ENCODE peak calls at places on chromosomes 7 and 10, in six cellular contexts. G, Q, R, W, I and C are unnamed samples.

GRCh38 chr7:134290286-134290685 is 26.4 kb downstream of the SLC35B4 start:
- DNase-seq in G (no peak), Q (no peak), R (no peak), W (peak), I (peak), C (no peak)

GRCh38 chr7:96236198-96237039 is 85.5 kb downstream of the SLC25A13 start:
- DNase-seq in G (peak), Q (no peak), R (no peak), W (peak), I (peak), C (no peak)

GRCh38 chr7:6436385-6436685 is 11.4 kb downstream of the DAGLB start:
- DNase-seq in G (no peak), Q (no peak), R (peak), W (no peak), I (no peak), C (no peak)

GRCh38 chr10:32142646-32143045 is 86.4 kb upstream of the KIF5B start:
- DNase-seq in G (no peak), Q (no peak), R (no peak), W (peak), I (no peak), C (no peak)

GRCh38 chr7:29606287-29606721 is 42.7 kb downstream of the PRR15 start:
- DNase-seq in G (no peak), Q (no peak), R (no peak), W (peak), I (peak), C (no peak)

GRCh38 chr7:2096692-2097380 is 135.9 kb downstream of the MAD1L1 start:
- DNase-seq in G (no peak), Q (no peak), R (no peak), W (no peak), I (no peak), C (no peak)

GRCh38 chr7:22675917-22676343 is 51.1 kb upstream of the IL6 start:
- DNase-seq in G (no peak), Q (no peak), R (peak), W (peak), I (peak), C (no peak)

GRCh38 chr10:26780793-26781601 is 79.8 kb downstream of the ABI1 start:
- DNase-seq in G (peak), Q (peak), R (no peak), W (peak), I (peak), C (no peak)

GRCh38 chr10:80462277-80462985 is 8.3 kb downstream of the TSPAN14 start:
- DNase-seq in G (no peak), Q (no peak), R (no peak), W (no peak), I (no peak), C (no peak)

GRCh38 chr7:101410743-101411476 is 48.2 kb downstream of the COL26A1 start:
- DNase-seq in G (peak), Q (no peak), R (peak), W (no peak), I (peak), C (no peak)

GRCh38 chr10:1595242-1595600 is 142.1 kb downstream of the ADARB2 start:
- DNase-seq in G (no peak), Q (no peak), R (no peak), W (no peak), I (no peak), C (no peak)

GRCh38 chr7:3399858-3400257 is 98.8 kb downstream of the SDK1 start:
- DNase-seq in G (peak), Q (peak), R (no peak), W (peak), I (peak), C (no peak)

GRCh38 chr7:128145191-128145590 is 95.9 kb upstream of the LEP start:
- DNase-seq in G (no peak), Q (no peak), R (no peak), W (no peak), I (no peak), C (no peak)

GRCh38 chr10:11147723-11148122 is 130.1 kb downstream of the CELF2 start:
- DNase-seq in G (no peak), Q (peak), R (peak), W (no peak), I (no peak), C (no peak)

GRCh38 chr10:131082991-131083465 is 228.5 kb downstream of the TCERG1L start:
- DNase-seq in G (no peak), Q (no peak), R (peak), W (no peak), I (no peak), C (no peak)

GRCh38 chr10:21399392-21400015 is 126.0 kb downstream of the SKIDA1 start:
- DNase-seq in G (no peak), Q (no peak), R (no peak), W (peak), I (peak), C (no peak)

GRCh38 chr7:159281573-159281972 is 136.9 kb upstream of the VIPR2 start:
- DNase-seq in G (no peak), Q (no peak), R (no peak), W (no peak), I (no peak), C (no peak)

GRCh38 chr7:41579961-41580935 is 122.6 kb downstream of the INHBA start:
- DNase-seq in G (no peak), Q (no peak), R (no peak), W (peak), I (no peak), C (no peak)

GRCh38 chr7:46173526-46174191 is 252.6 kb upstream of the IGFBP3 start:
- DNase-seq in G (no peak), Q (no peak), R (no peak), W (peak), I (no peak), C (no peak)

GRCh38 chr7:136036336-136036735 is 59.2 kb upstream of the MTPN start:
- DNase-seq in G (no peak), Q (no peak), R (no peak), W (no peak), I (no peak), C (no peak)

GRCh38 chr7:23863209-23863798 is 153.3 kb downstream of the STK31 start:
- DNase-seq in G (peak), Q (peak), R (peak), W (peak), I (peak), C (no peak)

GRCh38 chr10:63105811-63106755 is 27.0 kb upstream of the NRBF2 start:
- DNase-seq in G (no peak), Q (peak), R (no peak), W (peak), I (no peak), C (no peak)

GRCh38 chr7:47672966-47673365 is 91.1 kb upstream of the TNS3 start:
- DNase-seq in G (no peak), Q (no peak), R (no peak), W (no peak), I (no peak), C (no peak)

DNA sequence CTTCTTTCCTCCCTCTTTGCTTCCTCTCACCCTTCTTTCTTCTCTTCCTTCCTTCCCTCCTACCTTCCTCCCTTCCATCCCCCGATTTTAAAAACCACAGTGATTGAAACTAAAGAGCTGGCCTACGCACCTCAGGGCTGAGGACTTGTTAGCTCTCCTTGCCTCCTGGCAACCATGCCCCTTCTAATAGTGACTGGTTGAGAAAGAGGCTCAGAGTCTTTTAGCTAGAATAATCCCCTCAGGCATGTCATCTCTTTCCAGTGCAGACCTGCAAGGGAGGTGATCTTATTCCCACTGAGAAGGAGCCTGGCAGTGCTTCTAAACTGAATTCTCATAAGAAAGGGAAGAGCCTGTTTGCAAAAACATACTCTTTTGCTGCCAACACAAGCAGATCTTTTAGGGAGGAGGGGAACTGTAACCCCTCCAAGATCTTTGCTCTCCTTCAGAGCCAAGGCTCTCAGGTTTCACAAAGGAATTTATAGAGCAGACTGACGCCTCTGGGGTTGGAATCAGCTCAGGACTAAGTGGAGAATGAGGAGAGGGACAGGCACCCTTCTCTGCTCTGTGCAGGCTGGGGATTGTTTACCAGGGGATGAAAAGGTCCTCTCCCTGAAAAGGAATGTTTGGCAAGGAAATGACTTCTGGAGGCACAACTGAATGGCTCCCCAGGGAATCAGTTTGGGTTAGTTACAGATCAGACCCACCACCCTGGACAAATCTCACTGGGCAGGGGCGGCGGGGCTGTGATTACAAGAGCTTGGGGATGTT is 9.4 kb upstream of the ANKRD1 start:
- DNase-seq in G (no peak), Q (peak), R (no peak), W (peak), I (peak), C (no peak)
- TF ChIP-seq EZH2 in G (no peak), Q (no peak), R (no peak), W (no peak), I (no peak), C (no peak)

GRCh38 chr10:133528296-133528844 is 1.2 kb downstream of the CYP2E1 start:
- DNase-seq in G (no peak), Q (peak), R (no peak), W (no peak), I (no peak), C (no peak)
- TF ChIP-seq EZH2 in G (no peak), Q (no peak), R (no peak), W (peak), I (no peak), C (no peak)

DNA sequence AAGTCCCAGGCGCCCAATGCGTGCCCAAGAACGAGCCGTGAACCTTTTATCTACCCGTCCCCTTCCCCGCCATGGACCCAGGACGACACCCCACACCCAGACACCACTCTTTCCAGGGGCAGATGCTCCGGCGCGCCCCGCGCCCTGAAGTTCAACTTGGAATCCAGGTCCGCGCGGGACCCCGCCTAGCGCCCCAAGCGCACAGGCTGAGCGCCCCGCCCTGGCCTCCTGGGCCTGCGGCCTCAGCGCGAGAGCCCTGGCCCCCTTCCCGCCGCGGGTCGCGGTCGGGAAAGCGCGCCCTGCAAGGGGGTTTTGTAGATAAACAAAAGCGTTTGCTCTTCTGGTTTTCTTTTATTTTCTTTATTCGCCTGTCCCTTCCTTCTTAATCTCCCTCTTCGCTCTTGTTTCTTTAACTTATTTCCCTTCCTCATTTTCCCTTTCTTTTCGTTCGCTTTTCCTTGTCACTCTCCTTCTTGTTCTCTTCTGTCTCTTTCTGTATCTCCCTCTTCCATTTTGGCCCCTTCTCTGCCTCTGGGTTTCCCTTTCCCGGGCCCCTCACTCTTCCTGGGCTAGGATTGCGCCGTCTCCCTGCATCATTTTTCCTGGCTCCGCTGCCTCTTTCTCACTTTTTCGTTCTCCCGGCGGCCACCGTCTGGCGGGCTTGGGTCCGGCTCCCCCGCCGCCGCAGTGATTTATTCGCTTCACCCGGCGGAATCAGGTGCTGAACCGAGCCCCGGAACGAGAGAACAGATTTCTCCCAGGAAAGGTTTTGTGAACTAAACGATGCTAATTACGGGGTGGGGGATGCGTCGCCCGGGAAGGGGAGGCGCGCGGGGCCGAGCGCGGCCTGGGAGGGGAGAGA is 15.3 kb upstream of the PAX2 start:
- DNase-seq in G (no peak), Q (peak), R (no peak), W (no peak), I (no peak), C (no peak)
- TF ChIP-seq EZH2 in G (no peak), Q (peak), R (no peak), W (peak), I (peak), C (no peak)

DNA sequence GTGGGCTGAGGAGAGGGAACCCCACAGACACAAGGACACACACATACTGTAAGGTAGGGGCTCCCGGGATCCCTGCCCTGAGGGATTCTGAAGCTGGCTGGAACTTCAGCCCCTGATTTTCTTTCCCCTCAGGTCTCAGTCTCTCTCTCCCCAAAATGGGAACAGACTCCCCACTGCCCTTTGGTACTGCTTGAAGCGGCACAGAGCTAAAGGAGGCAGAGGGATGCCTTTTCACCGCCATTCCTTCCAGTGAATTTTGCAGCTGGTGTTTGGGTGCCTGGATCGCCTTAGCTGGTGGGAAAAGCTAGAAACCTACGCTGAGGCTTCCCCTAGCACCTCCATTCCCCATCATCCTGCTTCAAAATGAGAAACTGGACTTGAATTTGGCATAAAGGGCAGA is 2.7 kb upstream of the CUEDC2 start:
- DNase-seq in G (no peak), Q (no peak), R (no peak), W (no peak), I (peak), C (no peak)
- TF ChIP-seq EZH2 in G (no peak), Q (no peak), R (no peak), W (no peak), I (no peak), C (no peak)

GRCh38 chr7:129955993-129956543 is 3.3 kb upstream of the UBE2H start:
- DNase-seq in G (no peak), Q (no peak), R (no peak), W (no peak), I (no peak), C (no peak)

GRCh38 chr7:129952653-129953560 is at the start of gene UBE2H:
- DNase-seq in G (peak), Q (peak), R (peak), W (peak), I (peak), C (peak)

GRCh38 chr7:129959480-129960332 is 6.9 kb upstream of the UBE2H start:
- DNase-seq in G (no peak), Q (no peak), R (no peak), W (no peak), I (no peak), C (no peak)

GRCh38 chr7:129958643-129959479 is 6.1 kb upstream of the UBE2H start:
- DNase-seq in G (peak), Q (no peak), R (no peak), W (peak), I (peak), C (no peak)
- TF ChIP-seq EZH2 in G (no peak), Q (no peak), R (no peak), W (no peak), I (no peak), C (no peak)

GRCh38 chr7:155456517-155456771 is 1.5 kb upstream of the EN2 start:
- DNase-seq in G (no peak), Q (no peak), R (no peak), W (no peak), I (no peak), C (no peak)
- TF ChIP-seq EZH2 in G (no peak), Q (peak), R (no peak), W (no peak), I (no peak), C (no peak)

GRCh38 chr10:99520804-99521473 is 11.8 kb upstream of the NKX2-3 start:
- DNase-seq in G (no peak), Q (peak), R (no peak), W (no peak), I (no peak), C (no peak)

GRCh38 chr10:99522511-99523250 is 10.1 kb upstream of the NKX2-3 start:
- DNase-seq in G (no peak), Q (peak), R (no peak), W (no peak), I (no peak), C (no peak)

GRCh38 chr10:99520040-99520803 is 12.5 kb upstream of the NKX2-3 start:
- DNase-seq in G (no peak), Q (peak), R (no peak), W (no peak), I (peak), C (no peak)

GRCh38 chr10:99522078-99522479 is 10.7 kb upstream of the NKX2-3 start:
- DNase-seq in G (no peak), Q (peak), R (no peak), W (no peak), I (no peak), C (no peak)

DNA sequence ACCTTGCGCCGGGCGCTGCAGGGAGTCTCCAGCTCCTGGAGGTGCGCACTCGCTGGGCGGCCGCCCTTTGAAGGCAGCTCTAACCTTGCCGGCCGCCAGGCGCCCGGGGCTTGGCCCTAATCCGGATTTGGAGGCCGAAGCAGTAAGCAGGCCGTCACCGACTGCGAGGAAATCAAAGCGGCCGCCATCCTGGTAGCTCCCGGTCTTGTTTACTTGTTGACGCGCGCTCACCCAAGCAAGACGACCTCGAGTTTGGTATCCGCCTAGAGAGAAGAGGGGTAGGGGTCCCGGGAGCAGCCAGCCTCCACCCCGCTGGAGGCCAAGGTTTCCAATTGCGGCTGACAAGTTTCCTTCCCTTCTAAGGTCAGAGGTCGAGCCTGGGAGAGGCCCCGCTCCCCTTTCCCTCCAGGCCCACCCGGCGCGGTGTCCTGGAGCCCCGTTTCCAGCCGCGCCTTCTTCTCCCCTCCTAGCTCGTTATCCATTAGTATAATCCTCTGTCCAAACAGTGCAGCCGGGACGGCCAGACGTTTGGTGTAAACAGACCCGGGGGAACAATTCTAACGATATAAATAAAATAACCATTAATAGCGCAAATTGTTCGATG is 11.2 kb upstream of the NKX2-3 start:
- DNase-seq in G (no peak), Q (peak), R (no peak), W (no peak), I (no peak), C (no peak)
- TF ChIP-seq EZH2 in G (no peak), Q (peak), R (no peak), W (no peak), I (no peak), C (no peak)